ENCODE peak calls at places on chromosomes 4 and X, in eight cellular contexts. V is brain microvascular endothelial cell, P is ascending aorta, Q is IMR-90, O is breast epithelium, R is neuronal stem cell, Z is cardiac muscle cell, I is endodermal cell. E is an unnamed sample. For H3K27me3, the result is how much of the 10 kb centered on the place peaks cover.

GRCh38 chr4:135124196-135124595 is 922.6 kb upstream of the PABPC4L start:
- DNase-seq in V (no peak), P (no peak), Q (no peak), O (no peak), R (no peak), Z (no peak), I (no peak), E (no peak)

GRCh38 chr4:108155373-108155772 is 13.4 kb downstream of the LEF1 start:
- DNase-seq in V (no peak), P (no peak), Q (peak), O (no peak), R (peak), Z (peak), I (peak), E (no peak)

GRCh38 chrX:13283968-13284914 is 35.6 kb downstream of the ATXN3L start:
- DNase-seq in V (peak), P (no peak), Q (peak), O (no peak), R (no peak), Z (no peak), I (peak), E (no peak)

GRCh38 chrX:18964026-18964425 is 19.9 kb downstream of the PHKA2 start:
- DNase-seq in V (no peak), P (no peak), Q (no peak), O (no peak), R (no peak), Z (no peak), I (no peak), E (no peak)

GRCh38 chrX:69282893-69283690 is 117.8 kb upstream of the PJA1 start:
- DNase-seq in V (no peak), P (no peak), Q (no peak), O (no peak), R (no peak), Z (no peak), I (no peak), E (no peak)

GRCh38 chrX:128287693-128288092 is 235.5 kb upstream of the ACTRT1 start:
- DNase-seq in V (no peak), P (no peak), Q (no peak), O (no peak), R (no peak), Z (no peak), I (no peak), E (no peak)

GRCh38 chr4:172809319-172809718 is 359.3 kb upstream of the GALNT7 start:
- DNase-seq in V (no peak), P (no peak), Q (no peak), O (no peak), R (peak), Z (peak), I (peak), E (no peak)

GRCh38 chr4:183118585-183118984 is 19.5 kb downstream of the WWC2 start:
- DNase-seq in V (peak), P (no peak), Q (peak), O (no peak), R (peak), Z (peak), I (no peak), E (no peak)

GRCh38 chr4:112778520-112778919 is 141.6 kb downstream of the LARP7 start:
- DNase-seq in V (no peak), P (no peak), Q (no peak), O (no peak), R (no peak), Z (no peak), I (no peak), E (no peak)

GRCh38 chrX:148441387-148441786 is 59.0 kb upstream of the AFF2 start:
- DNase-seq in V (no peak), P (no peak), Q (no peak), O (no peak), R (no peak), Z (no peak), I (peak), E (no peak)

GRCh38 chr4:145763399-145763798 is 83.5 kb downstream of the C4orf51 start:
- DNase-seq in V (no peak), P (no peak), Q (no peak), O (no peak), R (no peak), Z (no peak), I (no peak), E (no peak)

GRCh38 chr4:70426789-70427188 is 29.0 kb downstream of the OPRPN start:
- DNase-seq in V (no peak), P (no peak), Q (no peak), O (no peak), R (no peak), Z (no peak), I (no peak), E (no peak)

GRCh38 chr4:97670703-97671269 is 472.5 kb downstream of the STPG2 start:
- DNase-seq in V (no peak), P (no peak), Q (no peak), O (no peak), R (no peak), Z (no peak), I (no peak), E (no peak)

GRCh38 chr4:89904524-89904923 is 9.9 kb downstream of the MMRN1 start:
- DNase-seq in V (no peak), P (no peak), Q (no peak), O (no peak), R (no peak), Z (no peak), I (no peak), E (no peak)

GRCh38 chrX:66000178-66000577 is 39.7 kb downstream of the VSIG4 start:
- DNase-seq in V (no peak), P (no peak), Q (no peak), O (no peak), R (no peak), Z (no peak), I (no peak), E (no peak)

GRCh38 chr4:148112231-148112982 is 329.8 kb downstream of the NR3C2 start:
- DNase-seq in V (peak), P (no peak), Q (peak), O (no peak), R (no peak), Z (no peak), I (no peak), E (no peak)

GRCh38 chr4:184911310-184911709 is 85.5 kb upstream of the ACSL1 start:
- DNase-seq in V (peak), P (no peak), Q (peak), O (no peak), R (no peak), Z (no peak), I (no peak), E (no peak)

GRCh38 chr4:3836041-3836801 is 70.0 kb downstream of the ADRA2C start:
- DNase-seq in V (no peak), P (no peak), Q (no peak), O (no peak), R (no peak), Z (peak), I (peak), E (no peak)

GRCh38 chrX:67544281-67544680 is 460 bp downstream of the AR start:
- DNase-seq in V (no peak), P (no peak), Q (no peak), O (no peak), R (peak), Z (peak), I (no peak), E (no peak)

GRCh38 chrX:24542756-24543155 is 77.7 kb downstream of the PDK3 start:
- DNase-seq in V (no peak), P (no peak), Q (no peak), O (no peak), R (no peak), Z (no peak), I (no peak), E (no peak)

GRCh38 chrX:96436105-96436504 is 248.5 kb upstream of the DIAPH2 start:
- DNase-seq in V (peak), P (no peak), Q (peak), O (no peak), R (no peak), Z (no peak), I (no peak), E (no peak)

GRCh38 chr4:185003596-185004351 is 14.5 kb upstream of the HELT start:
- DNase-seq in V (no peak), P (no peak), Q (no peak), O (no peak), R (no peak), Z (no peak), I (no peak), E (no peak)

GRCh38 chr4:158912390-158913175 is 143.8 kb downstream of the FNIP2 start:
- DNase-seq in V (no peak), P (no peak), Q (peak), O (no peak), R (no peak), Z (no peak), I (no peak), E (no peak)

GRCh38 chr4:158913766-158914165 is 144.9 kb downstream of the FNIP2 start:
- DNase-seq in V (no peak), P (no peak), Q (no peak), O (no peak), R (no peak), Z (no peak), I (no peak), E (no peak)

GRCh38 chr4:158914178-158914577 is 145.4 kb downstream of the FNIP2 start:
- DNase-seq in V (peak), P (no peak), Q (peak), O (no peak), R (no peak), Z (no peak), I (no peak), E (no peak)

GRCh38 chr4:158915683-158916241 is 146.9 kb downstream of the FNIP2 start:
- DNase-seq in V (no peak), P (no peak), Q (no peak), O (no peak), R (no peak), Z (no peak), I (no peak), E (no peak)
- H3K27ac ChIP-seq in V (no peak), P (peak), Q (no peak), O (no peak), R (no peak), Z (no peak), I (no peak), E (no peak)

GRCh38 chr4:83110222-83110945 is 4.1 kb downstream of the PLAC8 start:
- DNase-seq in V (peak), P (peak), Q (peak), O (peak), R (peak), Z (peak), I (peak), E (peak)
- H3K4me3 ChIP-seq in V (peak), P (peak), Q (peak), O (peak), R (peak), Z (peak), I (peak), E (peak)

DNA sequence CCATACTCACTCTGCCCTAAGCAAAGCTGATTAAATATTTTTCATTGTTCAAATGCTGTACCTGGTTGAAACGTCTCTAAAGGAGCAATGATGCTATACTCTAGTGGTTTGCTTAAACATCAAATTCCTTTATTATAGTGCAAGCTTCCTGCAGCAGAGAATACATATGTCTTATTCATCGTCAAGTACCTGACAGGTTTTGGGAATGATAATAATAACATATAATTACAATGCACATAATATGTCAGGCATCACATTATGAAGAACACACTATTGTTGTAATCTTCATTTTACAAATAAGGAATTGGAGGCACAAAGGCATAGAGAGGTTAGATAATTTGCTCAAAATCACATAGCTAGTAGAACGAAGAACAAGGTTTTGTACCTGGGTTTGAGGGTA is 151.6 kb downstream of the GRIA2 start:
- DNase-seq in V (no peak), P (no peak), Q (no peak), O (no peak), R (no peak), Z (no peak), I (no peak), E (no peak)
- H3K27me3 ChIP-seq in V (under half), P (under half), Q (under half), O (under half), R (under half), Z (under half), I (under half), E (under half)

GRCh38 chr4:40227284-40227683 is 30.5 kb downstream of the RHOH start:
- DNase-seq in V (no peak), P (no peak), Q (no peak), O (no peak), R (no peak), Z (no peak), I (no peak), E (no peak)
- H3K27ac ChIP-seq in V (no peak), P (no peak), Q (no peak), O (no peak), R (no peak), Z (no peak), I (no peak), E (no peak)

GRCh38 chr4:186266699-186267467 is 894 bp downstream of the F11 start:
- DNase-seq in V (peak), P (no peak), Q (peak), O (no peak), R (peak), Z (peak), I (peak), E (no peak)
- H3K4me3 ChIP-seq in V (no peak), P (no peak), Q (no peak), O (no peak), R (no peak), Z (peak), I (peak), E (no peak)

GRCh38 chrX:10755477-10756334 is 135.3 kb upstream of the MID1 start:
- DNase-seq in V (peak), P (no peak), Q (peak), O (no peak), R (peak), Z (peak), I (peak), E (no peak)

GRCh38 chrX:10756365-10756915 is 136.1 kb upstream of the MID1 start:
- DNase-seq in V (peak), P (no peak), Q (peak), O (no peak), R (no peak), Z (peak), I (no peak), E (no peak)

GRCh38 chrX:10754445-10754844 is 134.1 kb upstream of the MID1 start:
- DNase-seq in V (no peak), P (no peak), Q (no peak), O (no peak), R (no peak), Z (no peak), I (no peak), E (no peak)

GRCh38 chrX:10761447-10761846 is 141.1 kb upstream of the MID1 start:
- DNase-seq in V (no peak), P (no peak), Q (no peak), O (no peak), R (no peak), Z (no peak), I (no peak), E (no peak)

GRCh38 chrX:10759400-10759799 is 139.0 kb upstream of the MID1 start:
- DNase-seq in V (no peak), P (no peak), Q (no peak), O (no peak), R (no peak), Z (no peak), I (peak), E (no peak)
- H3K27me3 ChIP-seq in V (under half), P (under half), Q (under half), O (under half), R (under half), Z (under half), I (under half), E (under half)

DNA sequence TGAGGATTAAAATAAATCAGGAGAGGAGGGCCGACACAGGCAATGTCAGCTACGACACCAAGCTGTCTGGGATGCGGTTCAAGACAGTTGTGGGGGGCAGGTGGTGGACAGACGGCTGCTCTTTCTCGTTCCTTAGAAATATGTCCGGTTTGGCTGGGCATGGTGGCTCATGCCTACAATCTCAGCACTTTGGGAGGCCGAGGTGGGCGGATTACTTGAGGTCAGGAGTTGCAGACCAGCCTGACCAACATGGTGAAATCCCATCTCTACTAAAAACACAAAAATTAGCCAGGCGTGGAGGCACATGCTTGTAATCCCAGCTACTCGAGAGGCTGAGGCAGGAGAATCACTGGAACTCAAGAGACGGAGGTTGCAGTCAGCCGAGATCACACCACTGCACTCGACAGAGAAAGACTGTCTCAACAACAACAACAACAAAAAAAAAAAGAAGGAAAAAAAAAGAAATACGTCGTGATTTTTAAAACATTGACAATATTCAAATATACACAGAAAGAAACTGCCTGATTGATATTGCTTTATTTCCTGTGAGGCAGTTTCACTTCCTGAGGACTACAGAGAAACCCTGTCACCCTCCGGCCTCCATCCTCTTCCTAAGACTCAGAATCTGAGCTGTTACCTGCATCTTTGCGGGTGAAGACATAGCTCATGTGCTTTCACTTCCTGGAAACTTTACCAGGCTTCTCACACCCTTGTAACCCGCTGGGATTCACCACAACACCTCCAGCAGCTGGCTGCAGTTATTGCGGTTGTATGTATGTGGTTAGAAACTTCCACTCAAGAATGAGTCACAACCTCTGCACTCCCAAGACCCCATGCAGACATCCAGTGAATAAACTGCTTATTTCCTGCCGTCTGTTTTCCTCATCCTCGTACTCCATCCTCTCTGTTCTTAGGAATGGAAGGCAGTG is 63.8 kb upstream of the STS start:
- DNase-seq in V (peak), P (peak), Q (peak), O (no peak), R (no peak), Z (no peak), I (no peak), E (peak)
- H3K27ac ChIP-seq in V (peak), P (no peak), Q (no peak), O (no peak), R (no peak), Z (no peak), I (no peak), E (no peak)

DNA sequence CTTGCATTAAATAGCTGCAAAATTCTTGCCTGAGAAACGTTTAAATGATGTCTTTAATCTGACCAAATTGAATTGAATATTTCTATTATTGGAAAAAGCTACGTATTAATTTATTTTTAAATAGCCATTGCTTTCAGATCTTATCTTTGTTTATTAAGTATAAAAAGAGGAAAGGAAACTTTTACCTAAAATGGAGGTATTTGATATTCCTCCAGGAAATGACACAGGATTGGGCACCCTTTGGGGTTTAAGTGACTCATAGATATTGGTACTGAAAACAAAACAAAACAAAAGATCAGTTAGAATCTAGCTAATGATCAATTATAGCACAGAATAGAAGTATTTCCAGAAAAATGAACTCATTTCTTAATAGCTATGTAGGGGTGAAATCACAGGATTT is 34.1 kb downstream of the PLS3 start:
- DNase-seq in V (no peak), P (no peak), Q (no peak), O (no peak), R (no peak), Z (no peak), I (no peak), E (no peak)
- H3K4me3 ChIP-seq in V (peak), P (peak), Q (no peak), O (peak), R (no peak), Z (no peak), I (no peak), E (peak)

GRCh38 chrX:619451-619811 is 11.2 kb upstream of the SHOX start:
- DNase-seq in V (no peak), P (no peak), Q (no peak), O (no peak), R (no peak), Z (no peak), I (no peak), E (no peak)

GRCh38 chrX:619812-620493 is 10.6 kb upstream of the SHOX start:
- DNase-seq in V (no peak), P (no peak), Q (no peak), O (no peak), R (no peak), Z (no peak), I (peak), E (no peak)

GRCh38 chrX:617891-618290 is 12.7 kb upstream of the SHOX start:
- DNase-seq in V (no peak), P (no peak), Q (no peak), O (no peak), R (no peak), Z (no peak), I (peak), E (no peak)

GRCh38 chrX:617401-617800 is 13.2 kb upstream of the SHOX start:
- DNase-seq in V (no peak), P (no peak), Q (no peak), O (no peak), R (no peak), Z (no peak), I (peak), E (no peak)

GRCh38 chrX:618761-619450 is 11.7 kb upstream of the SHOX start:
- DNase-seq in V (no peak), P (no peak), Q (no peak), O (no peak), R (no peak), Z (no peak), I (peak), E (no peak)
- H3K27me3 ChIP-seq in V (under half), P (under half), Q (under half), O (half or more), R (under half), Z (half or more), I (half or more), E (under half)

E was measured in RWPE2.